ENCODE peak calls at places on chromosome 14, in seven cellular contexts. V, F, C, Z, A, K and D are unnamed samples.

GRCh38 chr14:100261621-100262020 is 22.7 kb downstream of the YY1 start:
- DNase-seq in V (no peak), F (no peak), C (no peak), Z (no peak), A (no peak), K (no peak), D (no peak)

GRCh38 chr14:96297000-96297399 is 41.0 kb downstream of the BDKRB1 start:
- DNase-seq in V (no peak), F (no peak), C (no peak), Z (peak; percentile 26), A (no peak), K (no peak), D (no peak)

GRCh38 chr14:104201063-104201462 is 62.7 kb downstream of the KIF26A start:
- DNase-seq in V (no peak), F (no peak), C (no peak), Z (no peak), A (no peak), K (no peak), D (no peak)

GRCh38 chr14:75886661-75887348 is 95.0 kb downstream of the TGFB3 start:
- DNase-seq in V (no peak), F (no peak), C (no peak), Z (no peak), A (no peak), K (no peak), D (no peak)

GRCh38 chr14:100765296-100765695 is 38.6 kb downstream of the DLK1 start:
- DNase-seq in V (no peak), F (no peak), C (no peak), Z (no peak), A (no peak), K (no peak), D (no peak)

GRCh38 chr14:64728856-64729255 is 24.6 kb downstream of the PLEKHG3 start:
- DNase-seq in V (no peak), F (no peak), C (no peak), Z (no peak), A (no peak), K (no peak), D (no peak)

GRCh38 chr14:50311974-50312733 is at the start of the genes DMAC2L and L2HGDH:
- DNase-seq in V (peak; percentile 75), F (peak; percentile 97), C (peak; percentile 92), Z (peak; percentile 99), A (peak; percentile 84), K (peak; percentile 97), D (peak; percentile 62)

GRCh38 chr14:52735921-52736489 is 6.0 kb downstream of the STYX start:
- DNase-seq in V (no peak), F (no peak), C (no peak), Z (no peak), A (no peak), K (no peak), D (no peak)